ENCODE peak calls at places on chromosomes 11 and 22, in four cellular contexts. One of them, this sample, is unnamed.

GRCh38 chr11:35214181-35214770 is 75.3 kb downstream of the CD44 start:
- DNase-seq in EH: no peak
- DNase-seq in HEK293T: no peak
- DNase-seq in breast epithelium: no peak
- DNase-seq in this sample: no peak

GRCh38 chr22:49548356-49549202 is 279.1 kb downstream of the BRD1 start:
- DNase-seq in EH: no peak
- DNase-seq in HEK293T: no peak
- DNase-seq in breast epithelium: no peak
- DNase-seq in this sample: no peak

GRCh38 chr11:106159846-106160245 is 82.4 kb downstream of the AASDHPPT start:
- DNase-seq in EH: peak; percentile 15
- DNase-seq in HEK293T: no peak
- DNase-seq in breast epithelium: no peak
- DNase-seq in this sample: peak; percentile 75

GRCh38 chr22:28773461-28773867 is 969 bp downstream of the CCDC117 start:
- DNase-seq in EH: no peak
- DNase-seq in HEK293T: no peak
- DNase-seq in breast epithelium: no peak
- DNase-seq in this sample: peak; percentile 34

GRCh38 chr11:76669901-76670474 is 559 bp downstream of the LRRC32 start:
- DNase-seq in EH: peak; percentile 79
- DNase-seq in HEK293T: no peak
- DNase-seq in breast epithelium: peak; percentile 47
- DNase-seq in this sample: peak; percentile 90

GRCh38 chr11:120527111-120527748 is 15.7 kb downstream of the GRIK4 start:
- DNase-seq in EH: peak; percentile 68
- DNase-seq in HEK293T: no peak
- DNase-seq in breast epithelium: no peak
- DNase-seq in this sample: peak; percentile 53

GRCh38 chr11:48028909-48029685 is 48.7 kb downstream of the PTPRJ start:
- DNase-seq in EH: peak; percentile 49
- DNase-seq in HEK293T: no peak
- DNase-seq in breast epithelium: no peak
- DNase-seq in this sample: no peak

GRCh38 chr11:34194576-34195335 is 89.3 kb downstream of the NAT10 start:
- DNase-seq in EH: no peak
- DNase-seq in HEK293T: no peak
- DNase-seq in breast epithelium: no peak
- DNase-seq in this sample: peak; percentile 34

GRCh38 chr11:71322861-71323582 is 70.6 kb upstream of the SHANK2 start:
- DNase-seq in EH: no peak
- DNase-seq in HEK293T: no peak
- DNase-seq in breast epithelium: no peak
- DNase-seq in this sample: no peak

GRCh38 chr11:114061053-114062049 is 1.8 kb downstream of the ZBTB16 start:
- DNase-seq in EH: no peak
- DNase-seq in HEK293T: peak; percentile 33
- DNase-seq in breast epithelium: no peak
- DNase-seq in this sample: no peak

GRCh38 chr22:37804886-37805857 is 2.6 kb upstream of the GCAT start:
- DNase-seq in EH: peak; percentile 87
- DNase-seq in HEK293T: peak; percentile 91
- DNase-seq in breast epithelium: peak; percentile 94
- DNase-seq in this sample: peak; percentile 91

GRCh38 chr22:22770280-22770871 is 117.2 kb upstream of the IGLL5 start:
- DNase-seq in EH: peak; percentile 47
- DNase-seq in HEK293T: peak; percentile 72
- DNase-seq in breast epithelium: no peak
- DNase-seq in this sample: no peak

GRCh38 chr11:117026593-117027330 is 71.5 kb downstream of the SIK3 start:
- DNase-seq in EH: peak; percentile 76
- DNase-seq in HEK293T: no peak
- DNase-seq in breast epithelium: no peak
- DNase-seq in this sample: no peak

GRCh38 chr11:122207921-122208764 is 92.1 kb upstream of the BLID start:
- DNase-seq in EH: peak; percentile 90
- DNase-seq in HEK293T: no peak
- DNase-seq in breast epithelium: no peak
- DNase-seq in this sample: peak; percentile 32

GRCh38 chr22:32900856-32901255 is 99.4 kb downstream of the TIMP3 start:
- DNase-seq in EH: no peak
- DNase-seq in HEK293T: no peak
- DNase-seq in breast epithelium: no peak
- DNase-seq in this sample: no peak

GRCh38 chr11:75241036-75241905 is 697 bp downstream of the TPBGL start:
- DNase-seq in EH: peak; percentile 83
- DNase-seq in HEK293T: peak; percentile 96
- DNase-seq in breast epithelium: peak; percentile 76
- DNase-seq in this sample: peak; percentile 90

GRCh38 chr22:36373258-36373579 is 14.5 kb downstream of the MYH9 start:
- DNase-seq in EH: no peak
- DNase-seq in HEK293T: no peak
- DNase-seq in breast epithelium: peak; percentile 82
- DNase-seq in this sample: no peak